ENCODE peak calls at places on chromosomes 12 and 14, in nine cellular contexts. K is prostate gland, W is Peyer's patch, A is uterus, L is body of pancreas, S is spleen, N is adrenal gland, D is transverse colon, V is A549. M is an unnamed sample.

GRCh38 chr12:75684678-75685620 is 173.5 kb upstream of the KRR1 start:
- DNase-seq in S (no peak), N (no peak), L (no peak), A (no peak), K (peak; percentile 17), W (no peak), V (no peak), D (no peak), M (no peak)

GRCh38 chr14:106844608-106845285 is 1318.4 kb downstream of the TMEM121 start:
- DNase-seq in K (peak; percentile 46), L (peak; percentile 70), N (peak; percentile 60), V (peak; percentile 58), D (peak; percentile 90), W (peak; percentile 93), S (peak; percentile 96), A (peak; percentile 69), M (no peak)

GRCh38 chr12:93135286-93136239 is 206.5 kb upstream of the EEA1 start:
- DNase-seq in D (no peak), K (peak; percentile 73), L (no peak), W (no peak), S (no peak), N (no peak), V (no peak), A (no peak), M (no peak)

GRCh38 chr14:104869669-104870367 is 4.8 kb downstream of the CEP170B start:
- DNase-seq in D (no peak), V (no peak), N (no peak), S (no peak), A (no peak), L (no peak), W (no peak), K (no peak), M (no peak)

GRCh38 chr12:26853303-26854027 is 20.5 kb upstream of the ITPR2 start:
- DNase-seq in V (peak; percentile 67), K (peak; percentile 63), N (peak; percentile 69), W (peak; percentile 90), D (peak; percentile 76), L (peak; percentile 84), A (peak; percentile 52), S (peak; percentile 89), M (peak; percentile 54)

GRCh38 chr12:50734409-50735263 is 29.3 kb upstream of the ATF1 start:
- DNase-seq in V (peak; percentile 52), K (no peak), D (no peak), N (no peak), A (no peak), S (no peak), W (no peak), L (no peak), M (no peak)

GRCh38 chr14:79496701-79497100 is 714.6 kb downstream of the DIO2 start:
- DNase-seq in L (no peak), D (no peak), N (no peak), W (no peak), V (no peak), K (no peak), S (no peak), A (no peak), M (no peak)

GRCh38 chr14:105937253-105938054 is 411.1 kb downstream of the TMEM121 start:
- DNase-seq in S (peak; percentile 51), D (no peak), N (peak; percentile 10), W (peak; percentile 27), K (no peak), L (no peak), A (no peak), V (no peak), M (peak; percentile 39)

GRCh38 chr12:49010092-49010668 is 8.4 kb downstream of the PRKAG1 start:
- DNase-seq in N (no peak), S (no peak), A (no peak), K (no peak), V (no peak), W (no peak), D (no peak), L (no peak), M (no peak)

GRCh38 chr14:85701763-85702162 is 171.8 kb downstream of the FLRT2 start:
- DNase-seq in W (no peak), V (no peak), S (no peak), A (no peak), K (no peak), D (no peak), N (no peak), L (no peak), M (no peak)

GRCh38 chr12:49615725-49616124 is 7.6 kb upstream of the PRPF40B start:
- DNase-seq in L (no peak), W (no peak), V (peak; percentile 19), N (no peak), D (no peak), K (no peak), A (no peak), S (no peak), M (no peak)

DNA sequence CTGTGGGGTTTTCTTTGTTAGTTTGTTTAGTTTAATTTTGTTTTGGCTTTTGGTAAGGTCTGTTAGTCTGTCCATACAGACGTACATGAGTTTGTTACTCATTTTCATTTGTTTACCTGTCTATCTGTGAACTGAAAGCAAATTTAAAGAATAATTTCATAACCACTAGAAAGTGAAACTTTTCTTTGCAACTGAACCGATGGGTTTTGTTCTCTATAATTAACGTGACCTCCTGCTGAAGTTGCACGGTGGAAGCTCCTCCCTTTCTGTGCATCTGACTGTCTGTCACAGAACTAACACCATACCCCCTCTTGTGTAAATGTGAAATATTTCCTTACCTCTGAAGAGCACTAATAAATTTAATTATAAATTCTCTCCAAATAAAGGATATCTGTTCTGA is 595.5 kb downstream of the GALC start:
- DNase-seq in L (no peak), A (no peak), D (no peak), K (no peak), N (no peak), V (no peak), W (no peak), S (no peak), M (no peak)
- TF ChIP-seq CTCF in L (no peak), A (no peak), D (no peak), K (no peak), N (no peak), V (no peak), W (no peak), S (no peak), M (no peak)

GRCh38 chr12:6961278-6961694 is 9.2 kb downstream of the PHB2 start:
- DNase-seq in A (peak; percentile 81), W (peak; percentile 90), S (peak; percentile 95), D (peak; percentile 83), N (peak; percentile 85), L (peak; percentile 65), K (peak; percentile 58), V (no peak), M (peak; percentile 79)
- TF ChIP-seq POLR2A in A (no peak), W (no peak), S (no peak), D (no peak), N (peak; percentile 60), L (no peak), K (peak; percentile 43), V (no peak), M (no peak)

GRCh38 chr14:44971459-44971858 is 9.5 kb downstream of the TOGARAM1 start:
- DNase-seq in K (no peak), N (no peak), V (no peak), D (no peak), A (no peak), L (no peak), W (no peak), S (no peak), M (no peak)
- H3K9me3 ChIP-seq in K (no peaks in the 10 kb centered on the region), N (no peaks in the 10 kb centered on the region), V (peaks cover 3% of the 10 kb centered on the region), D (no peaks in the 10 kb centered on the region), A (no peaks in the 10 kb centered on the region), L (no peaks in the 10 kb centered on the region), W (no peaks in the 10 kb centered on the region), S (peaks cover 21% of the 10 kb centered on the region), M (no peaks in the 10 kb centered on the region)

GRCh38 chr12:45707241-45707857 is 22.2 kb upstream of the ARID2 start:
- DNase-seq in W (no peak), L (no peak), D (no peak), S (no peak), K (no peak), V (no peak), N (no peak), A (no peak), M (no peak)

GRCh38 chr12:45703942-45704341 is 25.6 kb upstream of the ARID2 start:
- DNase-seq in W (no peak), L (no peak), D (no peak), A (no peak), V (no peak), S (no peak), K (no peak), N (no peak), M (no peak)

GRCh38 chr12:45708363-45708762 is 21.1 kb upstream of the ARID2 start:
- DNase-seq in L (no peak), W (no peak), A (no peak), D (no peak), N (no peak), K (no peak), S (no peak), V (no peak), M (no peak)

GRCh38 chr12:45705404-45705803 is 24.1 kb upstream of the ARID2 start:
- DNase-seq in W (no peak), A (no peak), K (no peak), D (no peak), L (no peak), S (no peak), N (no peak), V (no peak), M (no peak)

GRCh38 chr12:45704968-45705367 is 24.5 kb upstream of the ARID2 start:
- DNase-seq in V (no peak), L (no peak), D (no peak), K (no peak), S (no peak), N (no peak), W (no peak), A (no peak), M (no peak)
- TF ChIP-seq CTCF in V (no peak), L (no peak), D (no peak), K (no peak), S (no peak), N (no peak), W (no peak), A (no peak), M (no peak)

GRCh38 chr12:39064712-39065111 is 159.3 kb upstream of the CPNE8 start:
- DNase-seq in S (no peak), N (no peak), D (no peak), W (no peak), L (no peak), V (no peak), K (no peak), A (no peak), M (no peak)
- TF ChIP-seq POLR2A in S (no peak), N (no peak), D (no peak), W (no peak), L (no peak), V (no peak), K (no peak), A (no peak), M (no peak)